ENCODE peak calls at places on chromosomes 1 and 21, in seven cellular contexts. I is RWPE1, U is fibroblast of lung, Z is brain microvascular endothelial cell, A is esophagus squamous epithelium, K is body of pancreas, E is foreskin keratinocyte. L is an unnamed sample.

GRCh38 chr1:177915641-177916040 is 54.2 kb downstream of the SEC16B start:
- DNase-seq in I (peak), U (no peak), Z (no peak), A (no peak), K (no peak), E (peak), L (no peak)

GRCh38 chr1:84217239-84217638 is 73.2 kb downstream of the PRKACB start:
- DNase-seq in I (no peak), U (no peak), Z (no peak), A (no peak), K (no peak), E (no peak), L (no peak)

GRCh38 chr1:9228589-9228988 is 6.0 kb upstream of the H6PD start:
- DNase-seq in I (peak), U (no peak), Z (no peak), A (no peak), K (no peak), E (peak), L (no peak)

GRCh38 chr1:198122693-198123092 is 34.1 kb upstream of the NEK7 start:
- DNase-seq in I (no peak), U (no peak), Z (no peak), A (no peak), K (no peak), E (no peak), L (peak)

GRCh38 chr1:160777486-160778089 is 18.4 kb upstream of the LY9 start:
- DNase-seq in I (no peak), U (no peak), Z (no peak), A (no peak), K (peak), E (no peak), L (peak)

GRCh38 chr1:24586970-24587820 is 31.3 kb downstream of the NCMAP start:
- DNase-seq in I (peak), U (peak), Z (peak), A (no peak), K (peak), E (no peak), L (peak)

GRCh38 chr1:68363346-68363745 is 86.4 kb downstream of the RPE65 start:
- DNase-seq in I (no peak), U (no peak), Z (no peak), A (no peak), K (no peak), E (no peak), L (no peak)

GRCh38 chr1:98327151-98327918 is 334.2 kb upstream of the SNX7 start:
- DNase-seq in I (no peak), U (peak), Z (peak), A (no peak), K (no peak), E (no peak), L (peak)

GRCh38 chr1:40842201-40842600 is 20.0 kb downstream of the CITED4 start:
- DNase-seq in I (no peak), U (no peak), Z (no peak), A (no peak), K (no peak), E (no peak), L (no peak)

GRCh38 chr1:18422954-18423353 is 57.8 kb upstream of the KLHDC7A start:
- DNase-seq in I (no peak), U (no peak), Z (no peak), A (no peak), K (no peak), E (no peak), L (no peak)

GRCh38 chr1:229164836-229165285 is 106.0 kb upstream of the RAB4A start:
- DNase-seq in I (no peak), U (no peak), Z (no peak), A (no peak), K (peak), E (no peak), L (no peak)

GRCh38 chr1:90826834-90827233 is 109.7 kb upstream of the BARHL2 start:
- DNase-seq in I (no peak), U (no peak), Z (no peak), A (no peak), K (no peak), E (no peak), L (no peak)

GRCh38 chr1:200305806-200306205 is 104.0 kb downstream of the ZNF281 start:
- DNase-seq in I (no peak), U (no peak), Z (no peak), A (no peak), K (no peak), E (no peak), L (no peak)

GRCh38 chr1:38028105-38028591 is 15.6 kb downstream of the UTP11 start:
- DNase-seq in I (peak), U (no peak), Z (no peak), A (no peak), K (no peak), E (peak), L (no peak)

GRCh38 chr1:46193984-46194570 is 4.2 kb downstream of the POMGNT1 start:
- DNase-seq in I (no peak), U (no peak), Z (no peak), A (no peak), K (no peak), E (no peak), L (no peak)

GRCh38 chr21:16741228-16741665 is 771.6 kb upstream of the CXADR start:
- DNase-seq in I (no peak), U (no peak), Z (no peak), A (no peak), K (no peak), E (no peak), L (peak)

GRCh38 chr1:57468661-57469523 is 45.0 kb upstream of the DAB1 start:
- DNase-seq in I (no peak), U (peak), Z (peak), A (no peak), K (no peak), E (no peak), L (peak)

GRCh38 chr21:29347274-29347681 is 48.6 kb downstream of the BACH1 start:
- DNase-seq in I (no peak), U (peak), Z (no peak), A (no peak), K (no peak), E (no peak), L (no peak)

GRCh38 chr1:181508486-181509165 is 25.3 kb downstream of the CACNA1E start:
- DNase-seq in I (no peak), U (no peak), Z (no peak), A (no peak), K (no peak), E (no peak), L (no peak)

GRCh38 chr1:117661027-117661426 is 55.2 kb downstream of the TENT5C start:
- DNase-seq in I (no peak), U (no peak), Z (no peak), A (no peak), K (no peak), E (no peak), L (no peak)

GRCh38 chr1:41995441-41996130 is 76.9 kb upstream of the HIVEP3 start:
- DNase-seq in I (no peak), U (no peak), Z (no peak), A (no peak), K (no peak), E (no peak), L (no peak)

GRCh38 chr1:234713440-234713839 is 103.5 kb upstream of the IRF2BP2 start:
- DNase-seq in I (no peak), U (no peak), Z (no peak), A (no peak), K (no peak), E (no peak), L (no peak)

GRCh38 chr1:28437260-28437923 is 67.9 kb downstream of the PHACTR4 start:
- DNase-seq in I (no peak), U (peak), Z (peak), A (no peak), K (peak), E (no peak), L (peak)

GRCh38 chr1:234602334-234603220 is 7.4 kb downstream of the IRF2BP2 start:
- DNase-seq in I (peak), U (peak), Z (peak), A (no peak), K (peak), E (peak), L (peak)

GRCh38 chr1:200437556-200438203 is 27.8 kb upstream of the ZNF281 start:
- DNase-seq in I (no peak), U (peak), Z (no peak), A (no peak), K (no peak), E (no peak), L (no peak)

GRCh38 chr1:206469933-206470691 is at the start of gene IKBKE:
- DNase-seq in I (peak), U (peak), Z (peak), A (no peak), K (peak), E (no peak), L (peak)

GRCh38 chr21:42213082-42213774 is 5.7 kb upstream of the ABCG1 start:
- DNase-seq in I (no peak), U (no peak), Z (no peak), A (no peak), K (no peak), E (no peak), L (no peak)

GRCh38 chr1:3066250-3066711 is 2.7 kb upstream of the PRDM16 start:
- DNase-seq in I (no peak), U (peak), Z (no peak), A (no peak), K (peak), E (no peak), L (no peak)

GRCh38 chr1:223125249-223125648 is 17.8 kb downstream of the TLR5 start:
- DNase-seq in I (no peak), U (no peak), Z (no peak), A (no peak), K (no peak), E (no peak), L (no peak)

GRCh38 chr21:20997633-20998455 is at the start of gene NCAM2:
- DNase-seq in I (peak), U (peak), Z (peak), A (no peak), K (peak), E (no peak), L (peak)

GRCh38 chr1:85322655-85323054 is 46.2 kb upstream of the BCL10 start:
- DNase-seq in I (no peak), U (no peak), Z (no peak), A (no peak), K (no peak), E (no peak), L (no peak)

GRCh38 chr1:59678809-59679228 is 135.9 kb upstream of the HOOK1 start:
- DNase-seq in I (no peak), U (peak), Z (peak), A (no peak), K (no peak), E (no peak), L (peak)

GRCh38 chr1:236850580-236850979 is 55.5 kb downstream of the MTR start:
- DNase-seq in I (no peak), U (no peak), Z (no peak), A (no peak), K (no peak), E (no peak), L (no peak)

GRCh38 chr1:111202707-111203623 is 2.5 kb upstream of the DENND2D start:
- DNase-seq in I (no peak), U (no peak), Z (no peak), A (no peak), K (no peak), E (no peak), L (no peak)

GRCh38 chr1:67626495-67627235 is 58.3 kb upstream of the GADD45A start:
- DNase-seq in I (peak), U (peak), Z (peak), A (no peak), K (no peak), E (peak), L (peak)

GRCh38 chr1:79497193-79497773 is 490.8 kb upstream of the ADGRL4 start:
- DNase-seq in I (peak), U (peak), Z (peak), A (no peak), K (peak), E (peak), L (peak)

GRCh38 chr1:212914789-212915188 is 35.6 kb upstream of the VASH2 start:
- DNase-seq in I (no peak), U (no peak), Z (no peak), A (no peak), K (no peak), E (no peak), L (no peak)

GRCh38 chr21:18114735-18115134 is 129.9 kb upstream of the CHODL start:
- DNase-seq in I (no peak), U (no peak), Z (no peak), A (no peak), K (no peak), E (no peak), L (no peak)

GRCh38 chr1:150516616-150517015 is 1.1 kb downstream of the FALEC start:
- DNase-seq in I (no peak), U (no peak), Z (no peak), A (no peak), K (no peak), E (no peak), L (peak)
- TF ChIP-seq CTCF in I (no peak), U (no peak), Z (peak), A (no peak), K (no peak), E (peak), L (no peak)

DNA sequence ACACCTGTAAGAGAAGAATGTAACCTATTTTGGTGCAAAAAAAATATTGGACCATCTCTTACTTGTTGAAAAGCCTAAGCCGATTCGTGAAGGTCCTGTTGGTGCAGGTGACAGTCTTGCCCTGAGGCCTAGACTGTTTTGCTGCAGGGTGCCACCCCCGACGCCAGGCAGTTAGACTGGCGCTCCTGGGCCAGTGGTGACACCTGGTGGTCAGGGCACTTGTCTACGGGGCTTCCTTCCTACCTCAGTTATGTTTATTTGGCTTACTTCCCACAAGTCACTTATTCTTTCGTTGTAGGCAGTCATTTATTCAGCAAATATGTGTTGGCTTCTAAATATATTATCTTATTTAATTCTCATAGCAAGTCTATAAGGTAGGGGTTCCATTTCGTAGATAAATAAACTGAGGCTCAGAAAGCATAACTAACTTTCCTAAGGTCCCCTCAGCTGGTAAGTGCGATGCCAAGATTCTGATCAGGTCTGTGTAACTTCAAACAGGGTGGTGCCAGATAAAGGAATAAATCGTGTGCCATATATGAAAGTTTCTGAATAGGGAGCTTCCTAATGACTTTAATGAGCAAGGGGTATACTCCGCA is 1.9 kb downstream of the EEIG2 start:
- DNase-seq in I (peak), U (peak), Z (no peak), A (peak), K (peak), E (no peak), L (peak)
- TF ChIP-seq CTCF in I (peak), U (peak), Z (peak), A (peak), K (peak), E (peak), L (peak)

GRCh38 chr1:29698033-29698432 is 461.7 kb downstream of the PTPRU start:
- DNase-seq in I (peak), U (peak), Z (peak), A (no peak), K (no peak), E (no peak), L (peak)
- TF ChIP-seq CTCF in I (peak), U (peak), Z (peak), A (peak), K (no peak), E (peak), L (peak)

DNA sequence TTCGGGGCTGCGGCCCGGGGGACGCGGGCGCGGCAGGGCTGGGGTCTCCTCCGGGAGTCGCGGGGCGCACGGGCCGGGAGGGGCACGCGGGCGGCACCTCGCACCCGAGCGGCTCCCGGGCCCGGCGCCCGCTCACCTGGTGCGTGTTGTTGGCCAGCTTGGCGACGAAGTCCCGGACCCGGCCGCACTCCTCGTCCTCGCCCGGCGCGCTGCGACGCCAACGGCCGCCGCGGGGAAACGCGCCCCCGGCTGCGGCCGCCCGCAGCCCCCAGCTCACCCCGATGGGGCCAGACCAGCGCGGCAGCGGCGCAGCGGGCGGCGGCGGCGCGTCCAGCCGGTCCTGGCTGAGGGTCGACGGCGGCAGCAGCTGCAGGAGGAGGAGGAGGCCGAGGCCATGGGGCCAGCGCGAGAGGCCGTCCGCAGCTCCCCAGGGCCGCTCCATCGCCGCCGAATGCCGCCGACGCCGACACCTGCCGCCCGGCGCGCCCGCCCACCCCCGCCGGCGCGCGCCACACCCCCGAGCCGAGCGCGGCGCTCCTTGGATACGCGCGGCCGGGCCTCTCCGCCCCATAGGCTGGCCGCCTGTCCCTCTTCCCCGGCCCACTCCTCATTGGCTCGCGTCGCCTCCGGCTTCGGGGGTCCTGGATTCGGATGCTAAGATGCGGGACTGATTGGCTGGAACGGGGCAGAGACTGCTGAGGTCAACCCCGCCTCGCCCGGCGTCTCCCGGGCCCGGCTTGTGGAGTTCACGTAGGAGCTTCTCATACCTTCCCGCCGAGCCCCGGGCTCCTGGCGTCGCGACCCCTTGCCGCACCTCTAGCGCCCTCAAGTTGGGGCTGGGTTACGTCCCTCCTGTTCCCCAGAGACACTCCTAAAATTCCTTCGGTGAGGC is at the start of gene SORT1:
- DNase-seq in I (peak), U (peak), Z (peak), A (no peak), K (peak), E (no peak), L (peak)
- TF ChIP-seq CTCF in I (no peak), U (peak), Z (no peak), A (no peak), K (no peak), E (no peak), L (no peak)

GRCh38 chr1:166017395-166017794 is 149.4 kb downstream of the FAM78B start:
- DNase-seq in I (no peak), U (no peak), Z (no peak), A (no peak), K (no peak), E (no peak), L (no peak)
- TF ChIP-seq CTCF in I (no peak), U (no peak), Z (no peak), A (no peak), K (no peak), E (no peak), L (no peak)

GRCh38 chr1:151577173-151577572 is 34.7 kb upstream of the SNX27 start:
- DNase-seq in I (no peak), U (no peak), Z (no peak), A (no peak), K (no peak), E (no peak), L (no peak)
- TF ChIP-seq CTCF in I (no peak), U (no peak), Z (no peak), A (no peak), K (no peak), E (no peak), L (no peak)

GRCh38 chr1:102853701-102854187 is 254.6 kb downstream of the COL11A1 start:
- DNase-seq in I (no peak), U (no peak), Z (no peak), A (no peak), K (no peak), E (no peak), L (no peak)

GRCh38 chr1:102851616-102852015 is 256.7 kb downstream of the COL11A1 start:
- DNase-seq in I (no peak), U (no peak), Z (peak), A (no peak), K (no peak), E (no peak), L (no peak)

GRCh38 chr1:102852583-102852982 is 255.7 kb downstream of the COL11A1 start:
- DNase-seq in I (no peak), U (peak), Z (no peak), A (no peak), K (no peak), E (no peak), L (no peak)
- TF ChIP-seq CTCF in I (no peak), U (no peak), Z (peak), A (no peak), K (no peak), E (peak), L (peak)

DNA sequence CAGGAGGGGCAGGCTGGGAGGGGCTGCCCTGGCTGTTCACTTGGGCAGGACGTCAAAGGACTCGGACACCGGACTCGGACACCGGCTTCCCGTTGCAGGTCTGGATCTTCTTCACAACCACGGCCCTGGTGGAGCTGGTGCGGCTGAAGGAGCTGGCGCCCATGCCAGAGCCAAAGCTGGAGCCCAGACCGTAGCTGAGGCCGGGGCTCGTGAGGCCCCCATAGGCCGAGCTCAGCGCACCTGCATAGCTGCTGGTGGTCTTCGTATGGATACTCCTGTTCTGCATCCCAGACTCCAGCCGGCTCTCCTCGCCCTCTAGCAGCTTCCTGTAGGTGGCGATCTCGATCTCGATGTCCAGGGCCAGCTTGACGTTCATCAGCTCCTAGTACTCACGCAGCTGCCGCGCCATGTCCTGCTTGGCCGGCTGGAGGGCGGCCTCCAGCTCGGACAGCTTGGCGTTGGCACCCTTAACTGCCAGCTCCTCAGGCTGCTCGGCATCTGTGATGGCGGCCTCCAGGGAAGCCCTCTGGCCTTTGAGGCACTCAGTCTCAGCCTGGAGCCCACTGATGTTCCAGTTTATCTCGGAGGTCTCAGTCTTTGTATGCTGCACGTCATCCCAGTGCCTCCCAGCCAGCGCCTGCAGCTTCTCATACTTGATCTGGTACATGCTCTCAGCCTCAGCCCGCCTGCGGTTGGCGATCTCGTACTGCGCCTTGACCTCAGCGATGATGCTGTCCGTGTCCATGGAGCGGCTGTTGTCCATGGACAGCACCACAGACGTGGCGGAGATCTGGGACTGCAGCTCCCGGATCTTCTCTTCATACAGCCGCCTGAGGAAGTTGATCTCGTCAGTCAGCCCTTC is 15.1 kb upstream of the KLF17 start:
- DNase-seq in I (no peak), U (peak), Z (peak), A (no peak), K (peak), E (no peak), L (no peak)
- TF ChIP-seq CTCF in I (no peak), U (peak), Z (peak), A (no peak), K (no peak), E (no peak), L (no peak)

DNA sequence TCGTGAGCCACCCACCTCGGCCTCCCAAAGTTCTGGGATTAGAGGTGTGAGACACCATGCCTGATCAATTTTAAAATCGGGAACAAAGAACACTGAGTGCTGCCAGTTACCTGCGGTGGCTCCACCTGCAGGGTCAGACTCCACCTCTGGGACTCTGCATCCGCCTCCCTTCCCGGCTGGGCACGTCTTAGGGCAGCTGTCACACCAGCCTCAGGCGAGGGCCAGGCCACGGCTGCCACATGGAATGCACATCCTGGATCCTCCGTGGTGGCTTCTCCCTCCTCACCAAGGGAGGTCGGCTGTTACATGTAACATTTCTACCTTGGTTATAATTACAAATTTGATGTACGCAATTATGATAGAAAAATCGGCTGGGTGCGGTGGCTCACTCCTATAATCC is 5.9 kb upstream of the MXRA8 start:
- DNase-seq in I (no peak), U (no peak), Z (no peak), A (no peak), K (no peak), E (no peak), L (no peak)
- TF ChIP-seq CTCF in I (no peak), U (no peak), Z (no peak), A (no peak), K (no peak), E (no peak), L (no peak)

L was measured in fibroblast of pulmonary artery.